ENCODE peak calls at places on chromosomes 1 and 21, in eight cellular contexts. O is mucosa of descending colon; N is left ventricle myocardium superior; Y is NCI-H2081; H is iPS-NIHi11; J is stimulated activated CD4-positive, alpha-beta T cell treated with anti-CD3 and anti-CD28 coated beads, Interleukin-2, amount 100 ng/mL, for 24 hours; B is foreskin fibroblast; Z is astrocyte of the cerebellum. X is an unnamed sample.

GRCh38 chr1:53715478-53715877 is 23.5 kb downstream of the GLIS1 start:
- DNase-seq in J (peak), H (peak), B (peak), N (no peak), Y (no peak), Z (no peak), O (no peak), X (no peak)

GRCh38 chr1:180530501-180530900 is 28.1 kb upstream of the ACBD6 start:
- DNase-seq in Z (no peak), O (no peak), H (peak), N (no peak), J (no peak), B (peak), Y (no peak), X (no peak)

GRCh38 chr1:97334454-97334853 is 586.4 kb downstream of the DPYD start:
- DNase-seq in Z (peak), O (no peak), H (no peak), J (no peak), B (peak), Y (no peak), N (no peak), X (no peak)

GRCh38 chr21:42524341-42525227 is 10.9 kb downstream of the SLC37A1 start:
- DNase-seq in Z (peak), J (no peak), B (peak), N (peak), Y (peak), O (peak), H (peak), X (peak)

GRCh38 chr1:214325401-214325800 is 44.4 kb downstream of the SMYD2 start:
- DNase-seq in O (no peak), N (no peak), Y (no peak), H (no peak), Z (no peak), J (no peak), B (no peak), X (no peak)

GRCh38 chr1:201882665-201883132 is 6.0 kb upstream of the SHISA4 start:
- DNase-seq in N (no peak), Y (no peak), O (no peak), Z (no peak), H (no peak), J (no peak), B (peak), X (no peak)

GRCh38 chr1:180232521-180233043 is 2.5 kb downstream of the LHX4 start:
- DNase-seq in O (no peak), Y (no peak), H (no peak), N (no peak), Z (no peak), J (no peak), B (no peak), X (no peak)

GRCh38 chr1:201400257-201401230 is 1.4 kb upstream of the LAD1 start:
- DNase-seq in Y (no peak), Z (no peak), J (no peak), O (peak), N (no peak), B (no peak), H (no peak), X (no peak)

GRCh38 chr1:94538243-94538827 is 3.2 kb downstream of the F3 start:
- DNase-seq in J (no peak), Y (no peak), O (no peak), H (no peak), N (no peak), Z (no peak), B (no peak), X (no peak)

GRCh38 chr1:163036661-163037060 is 32.5 kb upstream of the RGS4 start:
- DNase-seq in B (no peak), H (no peak), Y (no peak), J (no peak), N (no peak), O (no peak), Z (no peak), X (no peak)

GRCh38 chr1:76465030-76465429 is 390.5 kb downstream of the ST6GALNAC3 start:
- DNase-seq in H (no peak), N (no peak), Z (no peak), O (no peak), B (peak), J (no peak), Y (no peak), X (no peak)

GRCh38 chr1:77889240-77889637 is 815 bp downstream of the NEXN start:
- DNase-seq in Z (peak), B (peak), H (peak), Y (no peak), O (no peak), J (no peak), N (no peak), X (no peak)

GRCh38 chr1:167617100-167617949 is 12.7 kb upstream of the RCSD1 start:
- DNase-seq in O (no peak), H (peak), Y (no peak), N (peak), Z (no peak), B (no peak), J (no peak), X (no peak)

GRCh38 chr1:26854953-26855352 is 8.0 kb upstream of the SFN start:
- DNase-seq in H (no peak), N (no peak), B (no peak), Y (no peak), O (peak), Z (no peak), J (no peak), X (no peak)

GRCh38 chr1:185568155-185569123 is 165.8 kb upstream of the HMCN1 start:
- DNase-seq in Y (no peak), N (no peak), H (no peak), Z (no peak), J (no peak), O (no peak), B (peak), X (no peak)

GRCh38 chr1:204660509-204660908 is 25.0 kb downstream of the LRRN2 start:
- DNase-seq in J (no peak), N (no peak), Y (no peak), B (peak), H (no peak), Z (no peak), O (no peak), X (no peak)

GRCh38 chr1:83920320-83920719 is 78.6 kb downstream of the TTLL7 start:
- DNase-seq in Y (no peak), N (no peak), H (no peak), Z (no peak), B (no peak), O (no peak), J (no peak), X (no peak)

GRCh38 chr1:45890078-45890477 is 86.7 kb downstream of the MAST2 start:
- DNase-seq in Y (no peak), J (no peak), B (no peak), Z (no peak), H (no peak), O (no peak), N (no peak), X (no peak)

GRCh38 chr1:32291145-32291707 is 657 bp upstream of the HDAC1 start:
- DNase-seq in Y (no peak), H (no peak), B (peak), O (no peak), J (no peak), N (no peak), Z (no peak), X (no peak)

GRCh38 chr21:36115138-36115710 is 19.7 kb upstream of the CBR3 start:
- DNase-seq in H (no peak), Y (no peak), B (no peak), O (no peak), N (no peak), J (no peak), Z (no peak), X (no peak)

GRCh38 chr1:115175596-115175995 is 86.3 kb upstream of the TSPAN2 start:
- DNase-seq in N (no peak), B (no peak), O (no peak), J (no peak), H (no peak), Z (no peak), Y (no peak), X (no peak)

GRCh38 chr1:43947061-43947889 is 525 bp downstream of the IPO13 start:
- DNase-seq in H (no peak), J (no peak), Y (no peak), Z (no peak), O (peak), N (peak), B (no peak), X (no peak)

GRCh38 chr1:189803364-189803763 is 674.3 kb downstream of the BRINP3 start:
- DNase-seq in O (no peak), J (no peak), Z (no peak), Y (no peak), B (no peak), H (peak), N (no peak), X (no peak)

GRCh38 chr21:36087362-36088138 is 17.7 kb downstream of the CBR1 start:
- DNase-seq in J (no peak), N (no peak), B (no peak), Y (no peak), O (no peak), Z (no peak), H (peak), X (no peak)

GRCh38 chr1:6490181-6491075 is 1.0 kb downstream of the PLEKHG5 start:
- DNase-seq in N (peak), H (peak), Y (peak), Z (peak), B (peak), O (peak), J (peak), X (peak)

GRCh38 chr1:226029093-226029496 is 30.0 kb upstream of the SDE2 start:
- DNase-seq in Z (no peak), B (no peak), N (no peak), H (no peak), J (no peak), Y (no peak), O (no peak), X (no peak)

GRCh38 chr1:236904874-236905741 is 99.1 kb downstream of the MT1HL1 start:
- DNase-seq in J (no peak), O (no peak), Z (peak), Y (no peak), N (no peak), H (no peak), B (peak), X (no peak)

GRCh38 chr21:36478941-36479340 is 981 bp downstream of the CLDN14 start:
- DNase-seq in O (no peak), H (peak), Y (no peak), J (no peak), Z (no peak), N (no peak), B (peak), X (no peak)

GRCh38 chr1:28509705-28510349 is 4.0 kb downstream of the RCC1 start:
- DNase-seq in Y (no peak), O (no peak), Z (no peak), B (peak), H (no peak), N (no peak), J (peak), X (peak)

GRCh38 chr1:43711049-43711448 is 3.7 kb downstream of the ST3GAL3 start:
- DNase-seq in Z (no peak), J (no peak), O (no peak), N (no peak), H (no peak), Y (no peak), B (peak), X (no peak)

GRCh38 chr1:2501820-2502119 is 24.6 kb downstream of the PANK4 start:
- DNase-seq in N (no peak), O (no peak), J (no peak), Z (no peak), Y (no peak), B (no peak), H (no peak), X (no peak)

GRCh38 chr1:226846801-226847200 is 23.6 kb upstream of the PSEN2 start:
- DNase-seq in B (peak), Y (no peak), H (no peak), N (no peak), O (no peak), J (no peak), Z (no peak), X (no peak)

GRCh38 chr1:77060000-77060399 is 159.2 kb downstream of the PIGK start:
- DNase-seq in H (peak), Y (no peak), B (no peak), J (no peak), O (no peak), Z (no peak), N (no peak), X (no peak)

GRCh38 chr1:15038232-15039016 is 115.1 kb upstream of the TMEM51 start:
- DNase-seq in B (peak), Z (no peak), N (no peak), J (no peak), H (peak), Y (no peak), O (no peak), X (peak)

GRCh38 chr1:241611063-241611462 is 29.1 kb downstream of the CHML start:
- DNase-seq in H (peak), Y (peak), Z (peak), B (peak), J (no peak), N (no peak), O (no peak), X (peak)

GRCh38 chr1:43147625-43148319 is 24.3 kb downstream of the EBNA1BP2 start:
- DNase-seq in J (peak), O (peak), N (peak), B (peak), Y (peak), Z (peak), H (peak), X (peak)

GRCh38 chr1:247077768-247078314 is 770 bp downstream of the ZNF670 start:
- DNase-seq in H (no peak), Z (no peak), B (no peak), J (no peak), O (no peak), Y (no peak), N (no peak), X (no peak)

GRCh38 chr1:218683224-218683623 is 338.1 kb downstream of the TGFB2 start:
- DNase-seq in N (no peak), H (no peak), J (no peak), O (no peak), B (peak), Z (no peak), Y (no peak), X (no peak)

GRCh38 chr1:52856026-52856425 is 13.5 kb downstream of the ZYG11A start:
- DNase-seq in H (no peak), Z (no peak), O (no peak), Y (no peak), B (no peak), J (no peak), N (no peak), X (no peak)

X was measured in stimulated activated naive CD8-positive, alpha-beta T cell treated with anti-CD3 and anti-CD28 coated beads, Interleukin-15, amount 100 ng/mL, for 72 hours.